ENCODE peak calls at places on chromosomes 4 and X, in six cellular contexts. M is heart left ventricle, J is transverse colon, V is A673, N is hepatocyte, G is left ventricle myocardium inferior. Y is an unnamed sample.
A peak's percentile ranks its signal among the peaks of the same experiment; 100 is the strongest.

GRCh38 chrX:102985182-102985581 is 48.1 kb downstream of the RAB40AL start:
- DNase-seq in M (no peak), J (no peak), V (no peak), N (no peak), G (no peak), Y (no peak)

GRCh38 chr4:183467246-183467645 is 22.8 kb downstream of the CDKN2AIP start:
- DNase-seq in M (no peak), J (no peak), V (no peak), N (no peak), G (no peak), Y (no peak)

GRCh38 chr4:8917321-8917811 is 45.7 kb upstream of the HMX1 start:
- DNase-seq in M (no peak), J (no peak), V (no peak), N (peak; percentile 2), G (no peak), Y (no peak)

GRCh38 chr4:72468904-72469502 is 100.0 kb downstream of the ADAMTS3 start:
- DNase-seq in M (no peak), J (no peak), V (peak; percentile 13), N (peak; percentile 60), G (no peak), Y (no peak)

GRCh38 chr4:4477796-4478195 is 64.1 kb downstream of the STX18 start:
- DNase-seq in M (no peak), J (no peak), V (no peak), N (no peak), G (no peak), Y (no peak)

GRCh38 chr4:86242677-86243076 is 117.2 kb downstream of the MAPK10 start:
- DNase-seq in M (no peak), J (no peak), V (no peak), N (no peak), G (no peak), Y (no peak)

GRCh38 chrX:23598561-23598960 is 68.7 kb upstream of the PRDX4 start:
- DNase-seq in M (no peak), J (no peak), V (no peak), N (no peak), G (no peak), Y (no peak)

GRCh38 chrX:110442631-110443030 is 84.0 kb downstream of the RTL9 start:
- DNase-seq in M (no peak), J (no peak), V (peak; percentile 65), N (peak; percentile 37), G (no peak), Y (no peak)

GRCh38 chrX:136711147-136711546 is 63.2 kb downstream of the CD40LG start:
- DNase-seq in M (peak; percentile 48), J (peak; percentile 39), V (peak; percentile 49), N (peak; percentile 26), G (peak; percentile 19), Y (no peak)

GRCh38 chr4:52853351-52853750 is 8.8 kb upstream of the RASL11B start:
- DNase-seq in M (no peak), J (no peak), V (no peak), N (no peak), G (no peak), Y (no peak)

GRCh38 chr4:142846729-142847606 is 867 bp upstream of the INPP4B start:
- DNase-seq in M (peak; percentile 48), J (peak; percentile 71), V (no peak), N (peak; percentile 72), G (peak; percentile 30), Y (no peak)

GRCh38 chr4:149961876-149962597 is 116.2 kb upstream of the DCLK2 start:
- DNase-seq in M (no peak), J (no peak), V (peak; percentile 14), N (peak; percentile 45), G (no peak), Y (peak; percentile 13)

GRCh38 chrX:2627272-2627867 is 63.7 kb upstream of the CD99 start:
- DNase-seq in M (no peak), J (peak; percentile 22), V (peak; percentile 74), N (peak; percentile 52), G (no peak), Y (no peak)

GRCh38 chrX:41153453-41153852 is 68.2 kb downstream of the USP9X start:
- DNase-seq in M (no peak), J (no peak), V (no peak), N (no peak), G (no peak), Y (no peak)

GRCh38 chrX:43677993-43678392 is 21.9 kb downstream of the MAOA start:
- DNase-seq in M (no peak), J (peak; percentile 33), V (no peak), N (peak; percentile 26), G (no peak), Y (no peak)

GRCh38 chrX:97984641-97985040 is 1100.9 kb downstream of the RPA4 start:
- DNase-seq in M (no peak), J (no peak), V (no peak), N (no peak), G (no peak), Y (no peak)
- H3K27me3 ChIP-seq in M (no peaks in the 10 kb centered on the region), J (no peaks in the 10 kb centered on the region), V (no peaks in the 10 kb centered on the region), N (no peaks in the 10 kb centered on the region), G (no peaks in the 10 kb centered on the region), Y (no peaks in the 10 kb centered on the region)

DNA sequence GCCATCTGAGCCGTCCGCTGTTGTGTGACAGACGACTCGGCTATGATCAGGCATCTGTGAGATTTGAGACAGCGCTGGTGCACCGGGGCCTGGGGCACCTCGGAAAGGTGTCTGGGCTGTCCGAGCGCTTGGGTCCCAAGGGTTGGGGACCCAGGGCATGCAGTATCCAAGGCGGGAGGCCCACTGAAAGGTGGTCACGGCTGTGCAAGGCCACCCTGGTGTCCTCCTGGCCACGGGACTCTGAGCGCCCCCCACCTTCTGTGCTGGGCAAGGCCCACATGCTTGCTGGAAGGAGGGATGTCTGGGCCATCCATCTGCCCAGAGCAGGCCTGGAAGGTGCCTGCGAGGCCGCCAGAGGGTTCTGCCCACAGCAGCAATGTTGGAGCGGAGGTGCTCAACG is 19.9 kb downstream of the TACC3 start:
- DNase-seq in M (no peak), J (no peak), V (no peak), N (no peak), G (no peak), Y (no peak)
- H3K27ac ChIP-seq in M (no peak overlapping the region), J (no peak overlapping the region), V (no peak overlapping the region), N (no peak overlapping the region), G (no peak overlapping the region), Y (no peak overlapping the region)

GRCh38 chr4:29326004-29326403 is 1394.2 kb upstream of the PCDH7 start:
- DNase-seq in M (no peak), J (no peak), V (no peak), N (no peak), G (no peak), Y (no peak)
- H3K4me3 ChIP-seq in M (no peak overlapping the region), J (no peak overlapping the region), V (no peak overlapping the region), N (no peak overlapping the region), G (no peak overlapping the region), Y (no peak overlapping the region)

GRCh38 chrX:25527596-25527995 is 511.8 kb upstream of the ARX start:
- DNase-seq in M (no peak), J (no peak), V (no peak), N (no peak), G (no peak), Y (no peak)
- H3K27me3 ChIP-seq in M (no peaks in the 10 kb centered on the region), J (no peaks in the 10 kb centered on the region), V (peaks cover 10% of the 10 kb centered on the region), N (no peaks in the 10 kb centered on the region), G (no peaks in the 10 kb centered on the region), Y (no peaks in the 10 kb centered on the region)

GRCh38 chrX:13661735-13662536 is 9.0 kb downstream of the TCEANC start:
- DNase-seq in M (no peak), J (no peak), V (no peak), N (no peak), G (no peak), Y (no peak)
- H3K27ac ChIP-seq in M (no peak overlapping the region), J (peak overlapping the region; percentile 61), V (no peak overlapping the region), N (peak overlapping the region; percentile 67), G (peak overlapping the region; percentile 19), Y (no peak overlapping the region)

GRCh38 chr4:140851804-140852203 is 95.6 kb upstream of the TBC1D9 start:
- DNase-seq in M (no peak), J (no peak), V (no peak), N (no peak), G (no peak), Y (no peak)
- H3K4me3 ChIP-seq in M (no peak overlapping the region), J (no peak overlapping the region), V (no peak overlapping the region), N (no peak overlapping the region), G (no peak overlapping the region), Y (no peak overlapping the region)

GRCh38 chrX:148568763-148569162 is 68.3 kb downstream of the AFF2 start:
- DNase-seq in M (no peak), J (no peak), V (no peak), N (no peak), G (no peak), Y (no peak)

GRCh38 chrX:148572332-148572731 is 71.9 kb downstream of the AFF2 start:
- DNase-seq in M (no peak), J (no peak), V (no peak), N (no peak), G (no peak), Y (no peak)

GRCh38 chrX:148574247-148574973 is 74.0 kb downstream of the AFF2 start:
- DNase-seq in M (no peak), J (no peak), V (no peak), N (no peak), G (no peak), Y (no peak)

GRCh38 chrX:148577711-148578110 is 77.3 kb downstream of the AFF2 start:
- DNase-seq in M (no peak), J (no peak), V (no peak), N (no peak), G (no peak), Y (no peak)

DNA sequence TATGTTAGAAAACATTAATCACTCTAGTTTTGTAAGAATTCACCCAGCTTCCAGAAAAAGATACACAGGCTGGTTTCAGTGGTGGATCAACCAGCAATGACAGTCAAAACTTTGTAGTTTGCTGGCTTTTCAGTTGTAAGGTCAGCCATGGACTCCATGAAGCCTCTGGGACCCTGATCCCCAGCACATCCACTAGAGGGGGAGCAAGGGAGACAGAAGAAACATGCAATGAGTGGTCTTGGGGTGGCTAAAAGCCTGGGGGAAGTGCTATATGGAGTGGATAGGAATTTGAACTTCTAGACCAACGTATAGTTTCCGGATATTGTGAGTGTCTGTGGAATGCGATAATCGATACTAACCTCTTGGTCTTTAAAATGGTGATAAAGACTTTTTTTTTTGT is 72.7 kb downstream of the AFF2 start:
- DNase-seq in M (no peak), J (no peak), V (no peak), N (no peak), G (no peak), Y (no peak)
- H3K27me3 ChIP-seq in M (no peaks in the 10 kb centered on the region), J (no peaks in the 10 kb centered on the region), V (no peaks in the 10 kb centered on the region), N (no peaks in the 10 kb centered on the region), G (no peaks in the 10 kb centered on the region), Y (no peaks in the 10 kb centered on the region)

GRCh38 chr4:7171191-7171900 is 21.0 kb upstream of the SORCS2 start:
- DNase-seq in M (no peak), J (no peak), V (no peak), N (no peak), G (no peak), Y (no peak)
- H3K27ac ChIP-seq in M (no peak overlapping the region), J (no peak overlapping the region), V (no peak overlapping the region), N (no peak overlapping the region), G (no peak overlapping the region), Y (no peak overlapping the region)

DNA sequence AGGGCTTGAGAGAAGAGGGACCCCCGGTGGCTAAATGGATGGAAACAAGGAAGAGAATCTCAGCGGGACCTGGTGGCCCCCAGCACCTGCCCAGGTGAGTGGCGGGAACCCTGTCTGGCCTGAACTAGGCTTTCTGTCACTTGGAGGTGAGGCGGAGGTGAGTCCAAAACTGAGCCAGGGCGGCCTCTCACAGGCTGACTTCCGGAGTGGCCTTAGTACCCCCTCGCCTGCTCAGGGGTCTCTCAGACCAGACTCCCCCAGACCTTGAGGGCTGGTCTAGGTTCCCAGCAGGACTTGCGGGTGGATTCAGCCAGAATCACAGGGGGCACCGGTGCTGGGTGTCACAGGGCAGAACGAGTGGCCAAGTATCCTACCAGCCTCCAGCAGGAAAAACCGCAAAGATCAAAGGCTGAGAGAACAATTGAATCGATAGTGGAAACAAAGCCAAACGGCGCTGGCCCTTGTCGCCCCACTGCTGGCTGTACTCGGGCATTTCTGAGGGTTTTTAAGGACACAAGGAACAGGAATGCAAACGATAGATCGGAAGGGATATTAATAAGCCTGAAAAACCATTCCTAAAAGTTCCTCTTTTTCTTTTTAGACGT is 67.8 kb downstream of the WFS1 start:
- DNase-seq in M (no peak), J (no peak), V (no peak), N (no peak), G (no peak), Y (no peak)
- H3K4me3 ChIP-seq in M (no peak overlapping the region), J (no peak overlapping the region), V (no peak overlapping the region), N (no peak overlapping the region), G (no peak overlapping the region), Y (no peak overlapping the region)

Y was measured in AG04450.